ENCODE peak calls at places on chromosomes 11 and 22, in eight cellular contexts. One of them, this sample, is unnamed.

GRCh38 chr11:47376543-47377371 is 1.6 kb downstream of the SPI1 start:
- DNase-seq in heart left ventricle: peak
- DNase-seq in neuronal stem cell: no peak
- DNase-seq in H1: no peak
- DNase-seq in A549: no peak
- DNase-seq in heart right ventricle: no peak
- DNase-seq in brain microvascular endothelial cell: no peak
- DNase-seq in tibial artery: peak
- DNase-seq in this sample: no peak

GRCh38 chr11:96337541-96338530 is 5.2 kb downstream of the MAML2 start:
- DNase-seq in tibial artery: peak
- DNase-seq in heart left ventricle: peak
- DNase-seq in H1: no peak
- DNase-seq in brain microvascular endothelial cell: no peak
- DNase-seq in heart right ventricle: no peak
- DNase-seq in neuronal stem cell: no peak
- DNase-seq in A549: no peak
- DNase-seq in this sample: no peak

GRCh38 chr11:17734986-17735822 is 623 bp downstream of the KCNC1 start:
- DNase-seq in neuronal stem cell: peak
- DNase-seq in tibial artery: peak
- DNase-seq in H1: no peak
- DNase-seq in A549: peak
- DNase-seq in brain microvascular endothelial cell: peak
- DNase-seq in heart left ventricle: peak
- DNase-seq in heart right ventricle: peak
- DNase-seq in this sample: peak

GRCh38 chr22:50694099-50694498 is 21.5 kb downstream of the SHANK3 start:
- DNase-seq in neuronal stem cell: no peak
- DNase-seq in A549: no peak
- DNase-seq in H1: no peak
- DNase-seq in brain microvascular endothelial cell: no peak
- DNase-seq in tibial artery: no peak
- DNase-seq in heart right ventricle: no peak
- DNase-seq in heart left ventricle: no peak
- DNase-seq in this sample: no peak

GRCh38 chr11:104946907-104947306 is 21.5 kb downstream of the CASP4 start:
- DNase-seq in A549: peak
- DNase-seq in brain microvascular endothelial cell: peak
- DNase-seq in heart left ventricle: no peak
- DNase-seq in tibial artery: no peak
- DNase-seq in H1: no peak
- DNase-seq in neuronal stem cell: no peak
- DNase-seq in heart right ventricle: peak
- DNase-seq in this sample: no peak

GRCh38 chr11:13595166-13595565 is 73.3 kb upstream of the FAR1 start:
- DNase-seq in H1: no peak
- DNase-seq in A549: no peak
- DNase-seq in heart left ventricle: no peak
- DNase-seq in brain microvascular endothelial cell: peak
- DNase-seq in neuronal stem cell: no peak
- DNase-seq in heart right ventricle: no peak
- DNase-seq in tibial artery: no peak
- DNase-seq in this sample: no peak

GRCh38 chr11:120707098-120707497 is 195.6 kb downstream of the GRIK4 start:
- DNase-seq in neuronal stem cell: no peak
- DNase-seq in H1: no peak
- DNase-seq in brain microvascular endothelial cell: peak
- DNase-seq in heart right ventricle: no peak
- DNase-seq in heart left ventricle: no peak
- DNase-seq in tibial artery: no peak
- DNase-seq in A549: no peak
- DNase-seq in this sample: no peak

GRCh38 chr22:45638834-45639746 is 32.5 kb upstream of the ATXN10 start:
- DNase-seq in tibial artery: peak
- DNase-seq in A549: peak
- DNase-seq in heart left ventricle: peak
- DNase-seq in brain microvascular endothelial cell: peak
- DNase-seq in H1: no peak
- DNase-seq in neuronal stem cell: no peak
- DNase-seq in heart right ventricle: no peak
- DNase-seq in this sample: no peak

GRCh38 chr11:36608491-36609199 is 10.6 kb upstream of the RAG2 start:
- DNase-seq in tibial artery: no peak
- DNase-seq in A549: no peak
- DNase-seq in H1: no peak
- DNase-seq in heart right ventricle: no peak
- DNase-seq in brain microvascular endothelial cell: no peak
- DNase-seq in heart left ventricle: no peak
- DNase-seq in neuronal stem cell: no peak
- DNase-seq in this sample: no peak

GRCh38 chr11:69018924-69019323 is 5.9 kb upstream of the MRGPRF start:
- DNase-seq in A549: no peak
- DNase-seq in heart right ventricle: no peak
- DNase-seq in brain microvascular endothelial cell: no peak
- DNase-seq in neuronal stem cell: no peak
- DNase-seq in tibial artery: peak
- DNase-seq in heart left ventricle: no peak
- DNase-seq in H1: no peak
- DNase-seq in this sample: peak

GRCh38 chr11:123187221-123187620 is 7.8 kb downstream of the CLMP start:
- DNase-seq in neuronal stem cell: no peak
- DNase-seq in heart right ventricle: no peak
- DNase-seq in heart left ventricle: no peak
- DNase-seq in H1: no peak
- DNase-seq in tibial artery: no peak
- DNase-seq in A549: no peak
- DNase-seq in brain microvascular endothelial cell: no peak
- DNase-seq in this sample: no peak

GRCh38 chr11:110797453-110797852 is 85.2 kb upstream of the ARHGAP20 start:
- DNase-seq in H1: no peak
- DNase-seq in A549: no peak
- DNase-seq in brain microvascular endothelial cell: no peak
- DNase-seq in heart right ventricle: no peak
- DNase-seq in heart left ventricle: no peak
- DNase-seq in neuronal stem cell: no peak
- DNase-seq in tibial artery: no peak
- DNase-seq in this sample: no peak

GRCh38 chr22:44098966-44099530 is 74.9 kb downstream of the PARVB start:
- DNase-seq in A549: no peak
- DNase-seq in heart left ventricle: peak
- DNase-seq in neuronal stem cell: no peak
- DNase-seq in heart right ventricle: no peak
- DNase-seq in H1: no peak
- DNase-seq in brain microvascular endothelial cell: no peak
- DNase-seq in tibial artery: no peak
- DNase-seq in this sample: no peak

GRCh38 chr11:130129922-130130321 is 29.7 kb upstream of the ST14 start:
- DNase-seq in brain microvascular endothelial cell: no peak
- DNase-seq in neuronal stem cell: no peak
- DNase-seq in A549: no peak
- DNase-seq in heart right ventricle: no peak
- DNase-seq in H1: no peak
- DNase-seq in heart left ventricle: no peak
- DNase-seq in tibial artery: no peak
- DNase-seq in this sample: no peak

GRCh38 chr11:46295996-46296519 is 18.6 kb downstream of the CREB3L1 start:
- DNase-seq in neuronal stem cell: no peak
- DNase-seq in tibial artery: no peak
- DNase-seq in H1: no peak
- DNase-seq in A549: no peak
- DNase-seq in heart left ventricle: no peak
- DNase-seq in heart right ventricle: peak
- DNase-seq in brain microvascular endothelial cell: no peak
- DNase-seq in this sample: no peak

GRCh38 chr11:86749376-86749775 is 51.0 kb upstream of the PRSS23 start:
- DNase-seq in neuronal stem cell: no peak
- DNase-seq in A549: peak
- DNase-seq in H1: no peak
- DNase-seq in heart left ventricle: no peak
- DNase-seq in heart right ventricle: no peak
- DNase-seq in tibial artery: no peak
- DNase-seq in brain microvascular endothelial cell: no peak
- DNase-seq in this sample: no peak

GRCh38 chr11:45180158-45180887 is 33.9 kb downstream of the PRDM11 start:
- DNase-seq in heart right ventricle: no peak
- DNase-seq in A549: peak
- DNase-seq in neuronal stem cell: peak
- DNase-seq in brain microvascular endothelial cell: no peak
- DNase-seq in heart left ventricle: peak
- DNase-seq in H1: no peak
- DNase-seq in tibial artery: no peak
- DNase-seq in this sample: peak

GRCh38 chr11:22193348-22194051 is 615 bp downstream of the ANO5 start:
- DNase-seq in brain microvascular endothelial cell: no peak
- DNase-seq in H1: peak
- DNase-seq in heart left ventricle: peak
- DNase-seq in A549: peak
- DNase-seq in neuronal stem cell: peak
- DNase-seq in heart right ventricle: peak
- DNase-seq in tibial artery: peak
- DNase-seq in this sample: no peak

GRCh38 chr22:38240734-38241252 is 32.0 kb downstream of the TMEM184B start:
- DNase-seq in heart right ventricle: no peak
- DNase-seq in H1: peak
- DNase-seq in neuronal stem cell: peak
- DNase-seq in brain microvascular endothelial cell: peak
- DNase-seq in tibial artery: no peak
- DNase-seq in A549: peak
- DNase-seq in heart left ventricle: no peak
- DNase-seq in this sample: peak

GRCh38 chr11:69892237-69892985 is 73.2 kb upstream of the FGF3 start:
- DNase-seq in brain microvascular endothelial cell: no peak
- DNase-seq in heart left ventricle: no peak
- DNase-seq in neuronal stem cell: no peak
- DNase-seq in tibial artery: no peak
- DNase-seq in heart right ventricle: no peak
- DNase-seq in H1: peak
- DNase-seq in A549: peak
- DNase-seq in this sample: no peak

GRCh38 chr11:98307827-98308491 is 712.8 kb upstream of the CNTN5 start:
- DNase-seq in brain microvascular endothelial cell: no peak
- DNase-seq in A549: no peak
- DNase-seq in heart left ventricle: no peak
- DNase-seq in tibial artery: no peak
- DNase-seq in neuronal stem cell: no peak
- DNase-seq in H1: no peak
- DNase-seq in heart right ventricle: no peak
- DNase-seq in this sample: no peak

GRCh38 chr22:24953294-24954113 is 988 bp downstream of the KIAA1671 start:
- DNase-seq in heart right ventricle: peak
- DNase-seq in neuronal stem cell: no peak
- DNase-seq in tibial artery: no peak
- DNase-seq in H1: no peak
- DNase-seq in A549: no peak
- DNase-seq in brain microvascular endothelial cell: no peak
- DNase-seq in heart left ventricle: peak
- DNase-seq in this sample: peak

GRCh38 chr11:19345848-19346681 is 105.3 kb upstream of the E2F8 start:
- DNase-seq in heart left ventricle: peak
- DNase-seq in A549: peak
- DNase-seq in brain microvascular endothelial cell: no peak
- DNase-seq in heart right ventricle: no peak
- DNase-seq in tibial artery: no peak
- DNase-seq in neuronal stem cell: peak
- DNase-seq in H1: no peak
- DNase-seq in this sample: no peak

GRCh38 chr11:65781152-65781961 is 581 bp upstream of the AP5B1 start:
- DNase-seq in tibial artery: peak
- DNase-seq in neuronal stem cell: peak
- DNase-seq in brain microvascular endothelial cell: no peak
- DNase-seq in A549: no peak
- DNase-seq in heart left ventricle: peak
- DNase-seq in heart right ventricle: no peak
- DNase-seq in H1: no peak
- DNase-seq in this sample: peak
- H3K27ac ChIP-seq in tibial artery: peak
- H3K27ac ChIP-seq in neuronal stem cell: no peak
- H3K27ac ChIP-seq in brain microvascular endothelial cell: no peak
- H3K27ac ChIP-seq in A549: peak
- H3K27ac ChIP-seq in heart left ventricle: no peak
- H3K27ac ChIP-seq in heart right ventricle: peak
- H3K27ac ChIP-seq in H1: no peak
- H3K27ac ChIP-seq in this sample: peak

GRCh38 chr11:103926990-103927389 is 109.5 kb upstream of the DDI1 start:
- DNase-seq in A549: no peak
- DNase-seq in tibial artery: no peak
- DNase-seq in neuronal stem cell: no peak
- DNase-seq in heart right ventricle: no peak
- DNase-seq in brain microvascular endothelial cell: no peak
- DNase-seq in H1: no peak
- DNase-seq in heart left ventricle: no peak
- DNase-seq in this sample: no peak
- H3K27ac ChIP-seq in A549: no peak
- H3K27ac ChIP-seq in tibial artery: no peak
- H3K27ac ChIP-seq in neuronal stem cell: no peak
- H3K27ac ChIP-seq in heart right ventricle: no peak
- H3K27ac ChIP-seq in brain microvascular endothelial cell: no peak
- H3K27ac ChIP-seq in H1: no peak
- H3K27ac ChIP-seq in heart left ventricle: no peak
- H3K27ac ChIP-seq in this sample: no peak

GRCh38 chr22:19761500-19762314 is 1.1 kb downstream of the TBX1 start:
- DNase-seq in brain microvascular endothelial cell: no peak
- DNase-seq in neuronal stem cell: no peak
- DNase-seq in heart left ventricle: no peak
- DNase-seq in heart right ventricle: no peak
- DNase-seq in tibial artery: no peak
- DNase-seq in A549: no peak
- DNase-seq in H1: no peak
- DNase-seq in this sample: no peak

GRCh38 chr22:19760652-19761002 is at the start of gene TBX1:
- DNase-seq in heart left ventricle: no peak
- DNase-seq in tibial artery: no peak
- DNase-seq in brain microvascular endothelial cell: no peak
- DNase-seq in heart right ventricle: no peak
- DNase-seq in H1: no peak
- DNase-seq in neuronal stem cell: no peak
- DNase-seq in A549: no peak
- DNase-seq in this sample: no peak

GRCh38 chr22:19762315-19763140 is 1.9 kb downstream of the TBX1 start:
- DNase-seq in H1: no peak
- DNase-seq in neuronal stem cell: no peak
- DNase-seq in A549: no peak
- DNase-seq in heart left ventricle: no peak
- DNase-seq in tibial artery: no peak
- DNase-seq in heart right ventricle: no peak
- DNase-seq in brain microvascular endothelial cell: no peak
- DNase-seq in this sample: no peak

GRCh38 chr22:19759994-19760651 is 455 bp upstream of the TBX1 start:
- DNase-seq in brain microvascular endothelial cell: no peak
- DNase-seq in heart right ventricle: no peak
- DNase-seq in neuronal stem cell: no peak
- DNase-seq in tibial artery: no peak
- DNase-seq in heart left ventricle: no peak
- DNase-seq in H1: no peak
- DNase-seq in A549: no peak
- DNase-seq in this sample: no peak

GRCh38 chr22:19761022-19761499 is 483 bp downstream of the TBX1 start:
- DNase-seq in neuronal stem cell: no peak
- DNase-seq in A549: no peak
- DNase-seq in tibial artery: no peak
- DNase-seq in heart right ventricle: no peak
- DNase-seq in heart left ventricle: no peak
- DNase-seq in brain microvascular endothelial cell: no peak
- DNase-seq in H1: no peak
- DNase-seq in this sample: no peak
- H3K27ac ChIP-seq in neuronal stem cell: no peak
- H3K27ac ChIP-seq in A549: peak
- H3K27ac ChIP-seq in tibial artery: no peak
- H3K27ac ChIP-seq in heart right ventricle: no peak
- H3K27ac ChIP-seq in heart left ventricle: no peak
- H3K27ac ChIP-seq in brain microvascular endothelial cell: no peak
- H3K27ac ChIP-seq in H1: no peak
- H3K27ac ChIP-seq in this sample: no peak

GRCh38 chr22:31097941-31098632 is 9.3 kb downstream of the SELENOM start:
- DNase-seq in H1: no peak
- DNase-seq in neuronal stem cell: no peak
- DNase-seq in heart left ventricle: no peak
- DNase-seq in A549: no peak
- DNase-seq in heart right ventricle: no peak
- DNase-seq in tibial artery: no peak
- DNase-seq in brain microvascular endothelial cell: no peak
- DNase-seq in this sample: no peak
- H3K27ac ChIP-seq in H1: no peak
- H3K27ac ChIP-seq in neuronal stem cell: no peak
- H3K27ac ChIP-seq in heart left ventricle: no peak
- H3K27ac ChIP-seq in A549: no peak
- H3K27ac ChIP-seq in heart right ventricle: no peak
- H3K27ac ChIP-seq in tibial artery: peak
- H3K27ac ChIP-seq in brain microvascular endothelial cell: no peak
- H3K27ac ChIP-seq in this sample: no peak